ENCODE peak calls at places on chromosomes 1 and 21, in five cellular contexts. K is activated naive CD8-positive, alpha-beta T cell treated with anti-CD3 and anti-CD28 coated beads, Interleukin-2, amount 50 U/mL, for 24 hours; G is RWPE1; D is NAMALWA; H is GM23248. C is an unnamed sample.

GRCh38 chr1:55727010-55727409 is 511.8 kb upstream of the USP24 start:
- DNase-seq in K (no peak), G (peak; percentile 81), D (no peak), H (peak; percentile 59), C (no peak)

GRCh38 chr1:154941332-154941995 is 4.9 kb upstream of the PMVK start:
- DNase-seq in K (no peak), G (no peak), D (no peak), H (no peak), C (no peak)

GRCh38 chr1:21638531-21639341 is 30.4 kb downstream of the RAP1GAP start:
- DNase-seq in K (peak; percentile 27), G (peak; percentile 90), D (no peak), H (peak; percentile 52), C (no peak)

GRCh38 chr1:65002156-65002507 is 35.8 kb upstream of the JAK1 start:
- DNase-seq in K (peak; percentile 17), G (no peak), D (no peak), H (no peak), C (no peak)

GRCh38 chr21:46375560-46376230 is 51.7 kb downstream of the PCNT start:
- DNase-seq in K (no peak), G (no peak), D (no peak), H (no peak), C (no peak)

GRCh38 chr1:57281324-57281723 is 142.5 kb downstream of the DAB1 start:
- DNase-seq in K (no peak), G (no peak), D (no peak), H (no peak), C (no peak)

GRCh38 chr21:44021064-44021463 is 9.0 kb downstream of the TRAPPC10 start:
- DNase-seq in K (no peak), G (no peak), D (no peak), H (no peak), C (no peak)

GRCh38 chr1:201309420-201309819 is 26.1 kb downstream of the PKP1 start:
- DNase-seq in K (no peak), G (peak; percentile 83), D (peak; percentile 61), H (peak; percentile 69), C (peak; percentile 42)

GRCh38 chr21:44730951-44731579 is 19.7 kb upstream of the TSPEAR start:
- DNase-seq in K (no peak), G (no peak), D (no peak), H (no peak), C (no peak)

GRCh38 chr1:158654570-158654969 is 31.9 kb downstream of the SPTA1 start:
- DNase-seq in K (no peak), G (no peak), D (peak; percentile 51), H (no peak), C (no peak)

GRCh38 chr1:43776043-43776761 is 68.9 kb downstream of the ST3GAL3 start:
- DNase-seq in K (no peak), G (no peak), D (no peak), H (peak; percentile 86), C (peak; percentile 25)

GRCh38 chr1:192342842-192343241 is 26.1 kb downstream of the RGS21 start:
- DNase-seq in K (no peak), G (no peak), D (no peak), H (no peak), C (no peak)

GRCh38 chr1:6024376-6024775 is 21.3 kb upstream of the KCNAB2 start:
- DNase-seq in K (no peak), G (no peak), D (peak; percentile 41), H (no peak), C (no peak)

GRCh38 chr1:230069813-230070212 is 2.8 kb downstream of the GALNT2 start:
- DNase-seq in K (no peak), G (peak; percentile 36), D (no peak), H (no peak), C (peak; percentile 30)

GRCh38 chr1:217660353-217661062 is 29.4 kb downstream of the SPATA17 start:
- DNase-seq in K (no peak), G (peak; percentile 92), D (peak; percentile 23), H (peak; percentile 92), C (peak; percentile 13)

GRCh38 chr1:118947790-118948189 is 40.4 kb downstream of the TBX15 start:
- DNase-seq in K (no peak), G (peak; percentile 37), D (no peak), H (peak; percentile 91), C (no peak)